ENCODE peak calls at places on chromosomes 7 and 10, in five cellular contexts. One of them, this sample, is unnamed.

GRCh38 chr10:93368210-93368609 is 113.9 kb downstream of the MYOF start:
- DNase-seq in stimulated activated CD4-positive, alpha-beta T cell treated with anti-CD3 and anti-CD28 coated beads, Interleukin-12 subunit alpha, Interleukin-12 subunit beta, amount 100 ng/mL, for 4 hours: no peak
- DNase-seq in CD8-positive, alpha-beta T cell: no peak
- DNase-seq in CD8-positive, alpha-beta memory T cell: no peak
- DNase-seq in GM12878: no peak
- DNase-seq in this sample: no peak

GRCh38 chr7:28389504-28390385 is 22.6 kb upstream of the CREB5 start:
- DNase-seq in stimulated activated CD4-positive, alpha-beta T cell treated with anti-CD3 and anti-CD28 coated beads, Interleukin-12 subunit alpha, Interleukin-12 subunit beta, amount 100 ng/mL, for 4 hours: no peak
- DNase-seq in CD8-positive, alpha-beta T cell: no peak
- DNase-seq in CD8-positive, alpha-beta memory T cell: no peak
- DNase-seq in GM12878: no peak
- DNase-seq in this sample: no peak

GRCh38 chr10:71084061-71084817 is 128.1 kb upstream of the UNC5B start:
- DNase-seq in stimulated activated CD4-positive, alpha-beta T cell treated with anti-CD3 and anti-CD28 coated beads, Interleukin-12 subunit alpha, Interleukin-12 subunit beta, amount 100 ng/mL, for 4 hours: no peak
- DNase-seq in CD8-positive, alpha-beta T cell: no peak
- DNase-seq in CD8-positive, alpha-beta memory T cell: no peak
- DNase-seq in GM12878: no peak
- DNase-seq in this sample: no peak

GRCh38 chr10:121307411-121307980 is 290.7 kb downstream of the FGFR2 start:
- DNase-seq in stimulated activated CD4-positive, alpha-beta T cell treated with anti-CD3 and anti-CD28 coated beads, Interleukin-12 subunit alpha, Interleukin-12 subunit beta, amount 100 ng/mL, for 4 hours: no peak
- DNase-seq in CD8-positive, alpha-beta T cell: no peak
- DNase-seq in CD8-positive, alpha-beta memory T cell: no peak
- DNase-seq in GM12878: no peak
- DNase-seq in this sample: no peak

GRCh38 chr10:26173837-26174236 is 42.7 kb upstream of the GAD2 start:
- DNase-seq in stimulated activated CD4-positive, alpha-beta T cell treated with anti-CD3 and anti-CD28 coated beads, Interleukin-12 subunit alpha, Interleukin-12 subunit beta, amount 100 ng/mL, for 4 hours: no peak
- DNase-seq in CD8-positive, alpha-beta T cell: no peak
- DNase-seq in CD8-positive, alpha-beta memory T cell: no peak
- DNase-seq in GM12878: no peak
- DNase-seq in this sample: no peak

GRCh38 chr10:100534726-100535125 is 1.0 kb upstream of the HIF1AN start:
- DNase-seq in stimulated activated CD4-positive, alpha-beta T cell treated with anti-CD3 and anti-CD28 coated beads, Interleukin-12 subunit alpha, Interleukin-12 subunit beta, amount 100 ng/mL, for 4 hours: no peak
- DNase-seq in CD8-positive, alpha-beta T cell: no peak
- DNase-seq in CD8-positive, alpha-beta memory T cell: no peak
- DNase-seq in GM12878: no peak
- DNase-seq in this sample: no peak

GRCh38 chr10:125113661-125114388 is 46.5 kb downstream of the CTBP2 start:
- DNase-seq in stimulated activated CD4-positive, alpha-beta T cell treated with anti-CD3 and anti-CD28 coated beads, Interleukin-12 subunit alpha, Interleukin-12 subunit beta, amount 100 ng/mL, for 4 hours: no peak
- DNase-seq in CD8-positive, alpha-beta T cell: no peak
- DNase-seq in CD8-positive, alpha-beta memory T cell: no peak
- DNase-seq in GM12878: no peak
- DNase-seq in this sample: no peak

GRCh38 chr7:121103091-121103490 is 114.6 kb downstream of the CPED1 start:
- DNase-seq in stimulated activated CD4-positive, alpha-beta T cell treated with anti-CD3 and anti-CD28 coated beads, Interleukin-12 subunit alpha, Interleukin-12 subunit beta, amount 100 ng/mL, for 4 hours: no peak
- DNase-seq in CD8-positive, alpha-beta T cell: no peak
- DNase-seq in CD8-positive, alpha-beta memory T cell: no peak
- DNase-seq in GM12878: no peak
- DNase-seq in this sample: no peak

GRCh38 chr10:118958984-118959916 is 70.3 kb upstream of the NANOS1 start:
- DNase-seq in stimulated activated CD4-positive, alpha-beta T cell treated with anti-CD3 and anti-CD28 coated beads, Interleukin-12 subunit alpha, Interleukin-12 subunit beta, amount 100 ng/mL, for 4 hours: no peak
- DNase-seq in CD8-positive, alpha-beta T cell: no peak
- DNase-seq in CD8-positive, alpha-beta memory T cell: no peak
- DNase-seq in GM12878: no peak
- DNase-seq in this sample: no peak

GRCh38 chr7:144822223-144822622 is 13.6 kb downstream of the TPK1 start:
- DNase-seq in stimulated activated CD4-positive, alpha-beta T cell treated with anti-CD3 and anti-CD28 coated beads, Interleukin-12 subunit alpha, Interleukin-12 subunit beta, amount 100 ng/mL, for 4 hours: no peak
- DNase-seq in CD8-positive, alpha-beta T cell: no peak
- DNase-seq in CD8-positive, alpha-beta memory T cell: no peak
- DNase-seq in GM12878: no peak
- DNase-seq in this sample: no peak

GRCh38 chr10:89633484-89633883 is 11.6 kb downstream of the PANK1 start:
- DNase-seq in stimulated activated CD4-positive, alpha-beta T cell treated with anti-CD3 and anti-CD28 coated beads, Interleukin-12 subunit alpha, Interleukin-12 subunit beta, amount 100 ng/mL, for 4 hours: no peak
- DNase-seq in CD8-positive, alpha-beta T cell: no peak
- DNase-seq in CD8-positive, alpha-beta memory T cell: no peak
- DNase-seq in GM12878: no peak
- DNase-seq in this sample: no peak

GRCh38 chr10:107728807-107729206 is 564.3 kb upstream of the SORCS1 start:
- DNase-seq in stimulated activated CD4-positive, alpha-beta T cell treated with anti-CD3 and anti-CD28 coated beads, Interleukin-12 subunit alpha, Interleukin-12 subunit beta, amount 100 ng/mL, for 4 hours: no peak
- DNase-seq in CD8-positive, alpha-beta T cell: no peak
- DNase-seq in CD8-positive, alpha-beta memory T cell: no peak
- DNase-seq in GM12878: peak
- DNase-seq in this sample: no peak

GRCh38 chr7:101507791-101508252 is 121.3 kb downstream of the MYL10 start:
- DNase-seq in stimulated activated CD4-positive, alpha-beta T cell treated with anti-CD3 and anti-CD28 coated beads, Interleukin-12 subunit alpha, Interleukin-12 subunit beta, amount 100 ng/mL, for 4 hours: peak
- DNase-seq in CD8-positive, alpha-beta T cell: no peak
- DNase-seq in CD8-positive, alpha-beta memory T cell: no peak
- DNase-seq in GM12878: no peak
- DNase-seq in this sample: no peak

GRCh38 chr7:69245646-69246045 is 352.6 kb upstream of the AUTS2 start:
- DNase-seq in stimulated activated CD4-positive, alpha-beta T cell treated with anti-CD3 and anti-CD28 coated beads, Interleukin-12 subunit alpha, Interleukin-12 subunit beta, amount 100 ng/mL, for 4 hours: no peak
- DNase-seq in CD8-positive, alpha-beta T cell: no peak
- DNase-seq in CD8-positive, alpha-beta memory T cell: no peak
- DNase-seq in GM12878: no peak
- DNase-seq in this sample: no peak

GRCh38 chr7:139647812-139648616 is 124.5 kb downstream of the CLEC2L start:
- DNase-seq in stimulated activated CD4-positive, alpha-beta T cell treated with anti-CD3 and anti-CD28 coated beads, Interleukin-12 subunit alpha, Interleukin-12 subunit beta, amount 100 ng/mL, for 4 hours: no peak
- DNase-seq in CD8-positive, alpha-beta T cell: no peak
- DNase-seq in CD8-positive, alpha-beta memory T cell: no peak
- DNase-seq in GM12878: no peak
- DNase-seq in this sample: no peak

GRCh38 chr7:99997545-99998137 is 17.8 kb upstream of the ZKSCAN1 start:
- DNase-seq in stimulated activated CD4-positive, alpha-beta T cell treated with anti-CD3 and anti-CD28 coated beads, Interleukin-12 subunit alpha, Interleukin-12 subunit beta, amount 100 ng/mL, for 4 hours: peak
- DNase-seq in CD8-positive, alpha-beta T cell: peak
- DNase-seq in CD8-positive, alpha-beta memory T cell: peak
- DNase-seq in GM12878: no peak
- DNase-seq in this sample: peak

GRCh38 chr10:75910032-75910431 is 478.6 kb downstream of the LRMDA start:
- DNase-seq in stimulated activated CD4-positive, alpha-beta T cell treated with anti-CD3 and anti-CD28 coated beads, Interleukin-12 subunit alpha, Interleukin-12 subunit beta, amount 100 ng/mL, for 4 hours: no peak
- DNase-seq in CD8-positive, alpha-beta T cell: no peak
- DNase-seq in CD8-positive, alpha-beta memory T cell: no peak
- DNase-seq in GM12878: no peak
- DNase-seq in this sample: no peak

GRCh38 chr7:85135931-85136330 is 50.9 kb downstream of the SEMA3D start:
- DNase-seq in stimulated activated CD4-positive, alpha-beta T cell treated with anti-CD3 and anti-CD28 coated beads, Interleukin-12 subunit alpha, Interleukin-12 subunit beta, amount 100 ng/mL, for 4 hours: no peak
- DNase-seq in CD8-positive, alpha-beta T cell: no peak
- DNase-seq in CD8-positive, alpha-beta memory T cell: no peak
- DNase-seq in GM12878: no peak
- DNase-seq in this sample: no peak

GRCh38 chr7:36088553-36088952 is 64.5 kb upstream of the EEPD1 start:
- DNase-seq in stimulated activated CD4-positive, alpha-beta T cell treated with anti-CD3 and anti-CD28 coated beads, Interleukin-12 subunit alpha, Interleukin-12 subunit beta, amount 100 ng/mL, for 4 hours: no peak
- DNase-seq in CD8-positive, alpha-beta T cell: no peak
- DNase-seq in CD8-positive, alpha-beta memory T cell: no peak
- DNase-seq in GM12878: no peak
- DNase-seq in this sample: no peak

GRCh38 chr7:38478404-38478803 is 152.8 kb downstream of the AMPH start:
- DNase-seq in stimulated activated CD4-positive, alpha-beta T cell treated with anti-CD3 and anti-CD28 coated beads, Interleukin-12 subunit alpha, Interleukin-12 subunit beta, amount 100 ng/mL, for 4 hours: no peak
- DNase-seq in CD8-positive, alpha-beta T cell: no peak
- DNase-seq in CD8-positive, alpha-beta memory T cell: no peak
- DNase-seq in GM12878: no peak
- DNase-seq in this sample: no peak

GRCh38 chr10:51137741-51138529 is 63.6 kb downstream of the PRKG1 start:
- DNase-seq in stimulated activated CD4-positive, alpha-beta T cell treated with anti-CD3 and anti-CD28 coated beads, Interleukin-12 subunit alpha, Interleukin-12 subunit beta, amount 100 ng/mL, for 4 hours: no peak
- DNase-seq in CD8-positive, alpha-beta T cell: no peak
- DNase-seq in CD8-positive, alpha-beta memory T cell: no peak
- DNase-seq in GM12878: no peak
- DNase-seq in this sample: no peak

GRCh38 chr7:90540406-90540805 is 55.7 kb upstream of the CDK14 start:
- DNase-seq in stimulated activated CD4-positive, alpha-beta T cell treated with anti-CD3 and anti-CD28 coated beads, Interleukin-12 subunit alpha, Interleukin-12 subunit beta, amount 100 ng/mL, for 4 hours: no peak
- DNase-seq in CD8-positive, alpha-beta T cell: no peak
- DNase-seq in CD8-positive, alpha-beta memory T cell: no peak
- DNase-seq in GM12878: no peak
- DNase-seq in this sample: no peak

GRCh38 chr10:27388761-27389399 is 115.2 kb upstream of the RAB18 start:
- DNase-seq in stimulated activated CD4-positive, alpha-beta T cell treated with anti-CD3 and anti-CD28 coated beads, Interleukin-12 subunit alpha, Interleukin-12 subunit beta, amount 100 ng/mL, for 4 hours: no peak
- DNase-seq in CD8-positive, alpha-beta T cell: no peak
- DNase-seq in CD8-positive, alpha-beta memory T cell: no peak
- DNase-seq in GM12878: no peak
- DNase-seq in this sample: no peak

This sample was measured in stimulated activated naive CD4-positive, alpha-beta T cell.